ENCODE peak calls at places on chromosomes 12 and 14, in six cellular contexts. J is GM12878, H is HepG2, V is A549, B is upper lobe of left lung, F is K562. I is an unnamed sample.

GRCh38 chr12:19893514-19893913 is 454.2 kb downstream of the AEBP2 start:
- ATAC-seq in J (peak), H (peak), V (peak), B (no peak), F (no peak), I (no peak)

GRCh38 chr14:58755026-58755929 is 117.5 kb downstream of the DACT1 start:
- ATAC-seq in J (peak), H (no peak), V (no peak), B (no peak), F (no peak), I (no peak)

GRCh38 chr14:36215217-36215598 is 38.7 kb upstream of the PTCSC3 start:
- ATAC-seq in J (no peak), H (no peak), V (no peak), B (no peak), F (no peak), I (no peak)

GRCh38 chr14:24332094-24332983 is 2.5 kb downstream of the ADCY4 start:
- ATAC-seq in J (peak), H (peak), V (peak), B (peak), F (peak), I (peak)

GRCh38 chr14:53570411-53571387 is 385.9 kb downstream of the BMP4 start:
- ATAC-seq in J (peak), H (no peak), V (no peak), B (no peak), F (no peak), I (no peak)

GRCh38 chr14:103932791-103933490 is 4.7 kb downstream of the TDRD9 start:
- ATAC-seq in J (no peak), H (no peak), V (no peak), B (no peak), F (no peak), I (no peak)

GRCh38 chr14:91249841-91250616 is 5.5 kb upstream of the GPR68 start:
- ATAC-seq in J (peak), H (peak), V (peak), B (peak), F (peak), I (no peak)

GRCh38 chr14:100526632-100527031 is 60.6 kb downstream of the BEGAIN start:
- ATAC-seq in J (no peak), H (peak), V (no peak), B (peak), F (no peak), I (no peak)

GRCh38 chr14:58401587-58401986 is 5.9 kb downstream of the TOMM20L start:
- ATAC-seq in J (peak), H (peak), V (peak), B (no peak), F (no peak), I (no peak)

GRCh38 chr12:39426636-39427245 is 16.2 kb downstream of the KIF21A start:
- ATAC-seq in J (no peak), H (peak), V (peak), B (no peak), F (peak), I (no peak)

GRCh38 chr12:14773685-14774073 is 29.6 kb downstream of the WBP11 start:
- ATAC-seq in J (peak), H (peak), V (peak), B (no peak), F (no peak), I (peak)

GRCh38 chr12:131573631-131574396 is 137.1 kb upstream of the SFSWAP start:
- ATAC-seq in J (no peak), H (no peak), V (no peak), B (peak), F (no peak), I (no peak)

GRCh38 chr12:127987199-127987901 is 279.6 kb upstream of the TMEM132C start:
- ATAC-seq in J (no peak), H (no peak), V (no peak), B (no peak), F (no peak), I (no peak)

GRCh38 chr14:72692678-72693077 is 201.2 kb downstream of the DPF3 start:
- ATAC-seq in J (no peak), H (peak), V (peak), B (peak), F (peak), I (no peak)

GRCh38 chr12:51393676-51394545 is 2.7 kb upstream of the GALNT6 start:
- ATAC-seq in J (no peak), H (no peak), V (no peak), B (peak), F (no peak), I (peak)

GRCh38 chr12:108730337-108731104 is 797 bp downstream of the CORO1C start:
- ATAC-seq in J (peak), H (peak), V (peak), B (no peak), F (peak), I (peak)

GRCh38 chr14:23164949-23165348 is 18.5 kb downstream of the SLC7A8 start:
- ATAC-seq in J (no peak), H (no peak), V (no peak), B (no peak), F (no peak), I (no peak)

GRCh38 chr14:61362072-61362750 is 40.8 kb downstream of the PRKCH start:
- ATAC-seq in J (no peak), H (no peak), V (no peak), B (no peak), F (no peak), I (no peak)

GRCh38 chr14:99667821-99668220 is 16.3 kb upstream of the CYP46A1 start:
- ATAC-seq in J (peak), H (no peak), V (no peak), B (no peak), F (peak), I (no peak)

GRCh38 chr14:95157987-95158712 is 821 bp upstream of the DICER1 start:
- ATAC-seq in J (peak), H (peak), V (peak), B (peak), F (peak), I (no peak)

GRCh38 chr12:57139796-57140649 is 7.4 kb downstream of the LRP1-AS start:
- ATAC-seq in J (no peak), H (no peak), V (no peak), B (no peak), F (peak), I (no peak)

DNA sequence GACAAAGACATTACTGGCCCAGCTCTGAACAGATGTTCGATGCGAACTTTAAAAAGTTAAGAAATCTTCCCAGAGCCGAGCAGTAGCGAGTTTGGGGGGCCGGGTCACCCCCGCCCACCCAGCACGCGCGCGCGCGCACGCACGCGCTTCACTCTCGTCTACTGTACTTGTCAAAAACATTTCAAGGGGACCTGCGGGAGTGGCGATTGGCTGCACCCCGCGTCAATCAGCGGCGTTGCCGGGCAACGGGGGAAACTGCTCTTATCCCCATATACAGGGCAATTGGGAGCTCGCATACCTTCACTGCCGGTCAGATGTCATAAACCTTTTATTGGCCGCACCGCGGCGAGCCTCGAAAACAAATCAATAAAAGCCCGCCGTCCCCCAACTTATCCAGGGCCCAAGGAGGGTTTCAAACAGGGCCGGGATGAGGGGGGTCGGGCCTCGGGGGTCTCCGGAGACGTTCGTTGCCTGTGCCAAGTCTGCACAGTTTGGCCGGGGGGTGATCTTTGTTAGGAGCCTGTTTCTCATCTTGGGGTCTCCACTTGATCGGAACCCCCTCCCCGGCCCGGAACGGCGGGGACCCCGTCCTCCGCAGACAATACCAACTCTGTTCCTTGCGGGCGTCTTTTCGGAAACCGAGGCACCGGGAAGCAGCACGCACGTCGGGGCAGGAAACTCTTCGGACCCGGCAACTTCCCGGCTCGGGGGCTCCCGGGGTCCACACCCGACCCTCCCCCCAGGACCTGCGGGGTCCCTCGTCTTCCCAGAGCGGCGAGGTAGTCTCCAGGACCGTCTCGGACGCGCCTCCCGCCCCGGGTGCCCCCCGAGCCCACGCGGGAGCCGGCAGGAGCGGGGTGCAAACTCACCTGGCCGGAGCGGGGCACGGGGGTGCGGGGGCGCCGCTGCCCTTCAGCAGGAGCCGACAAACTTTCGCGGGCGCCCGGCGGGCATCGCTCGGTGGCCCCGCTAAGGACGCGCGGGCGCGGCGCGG is 734 bp downstream of the FOXN3 start:
- ATAC-seq in J (peak), H (peak), V (peak), B (peak), F (peak), I (peak)
- TF ChIP-seq POLR2A in J (peak), H (peak), V (no peak), B (peak), F (no peak), I (no peak)

GRCh38 chr14:77474763-77475162 is 16.9 kb downstream of the AHSA1 start:
- ATAC-seq in J (no peak), H (no peak), V (no peak), B (no peak), F (no peak), I (no peak)

GRCh38 chr14:77478796-77479195 is 19.8 kb downstream of the ISM2 start:
- ATAC-seq in J (peak), H (no peak), V (no peak), B (no peak), F (no peak), I (no peak)

GRCh38 chr14:77478029-77478428 is 20.1 kb downstream of the AHSA1 start:
- ATAC-seq in J (no peak), H (no peak), V (peak), B (no peak), F (no peak), I (no peak)

GRCh38 chr14:77470192-77470870 is 12.4 kb downstream of the AHSA1 start:
- ATAC-seq in J (no peak), H (peak), V (no peak), B (no peak), F (no peak), I (no peak)

GRCh38 chr14:77475432-77476115 is 17.7 kb downstream of the AHSA1 start:
- ATAC-seq in J (no peak), H (no peak), V (no peak), B (peak), F (peak), I (no peak)
- TF ChIP-seq CTCF in J (no peak), H (no peak), V (no peak), B (no peak), F (no peak), I (no peak)

GRCh38 chr14:80325112-80325511 is 113.8 kb upstream of the DIO2 start:
- ATAC-seq in J (no peak), H (no peak), V (no peak), B (no peak), F (no peak), I (no peak)

GRCh38 chr14:80325688-80326087 is 114.4 kb upstream of the DIO2 start:
- ATAC-seq in J (no peak), H (no peak), V (no peak), B (no peak), F (no peak), I (no peak)

GRCh38 chr14:80324649-80325048 is 113.3 kb upstream of the DIO2 start:
- ATAC-seq in J (no peak), H (no peak), V (no peak), B (no peak), F (no peak), I (no peak)

DNA sequence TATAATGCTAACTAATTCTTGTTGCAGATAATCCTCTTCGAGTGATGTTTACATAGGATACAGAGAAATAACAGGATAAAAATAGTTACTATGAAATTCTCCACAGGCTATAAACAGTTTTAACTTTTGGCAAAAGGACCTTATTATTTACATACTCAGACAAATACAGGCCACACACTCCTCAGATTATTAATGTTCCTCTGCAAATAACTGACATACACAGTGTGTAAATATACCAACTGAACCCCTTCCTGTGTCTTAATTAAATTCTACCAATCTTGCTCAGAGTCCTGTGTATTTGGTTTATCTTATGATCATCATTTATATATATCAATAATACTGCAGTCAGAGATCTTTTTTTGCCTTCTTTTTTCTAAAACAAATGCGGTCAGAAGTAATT is 112.0 kb upstream of the DIO2 start:
- ATAC-seq in J (no peak), H (no peak), V (no peak), B (no peak), F (no peak), I (no peak)
- TF ChIP-seq EP300 in J (no peak), H (no peak), V (no peak), B (no peak), F (no peak), I (no peak)

GRCh38 chr14:56807586-56808168 is 2.6 kb downstream of the OTX2 start:
- ATAC-seq in J (no peak), H (no peak), V (no peak), B (no peak), F (no peak), I (no peak)

GRCh38 chr14:56808314-56809201 is 1.7 kb downstream of the OTX2 start:
- ATAC-seq in J (no peak), H (no peak), V (no peak), B (no peak), F (no peak), I (no peak)

GRCh38 chr14:56803816-56804535 is 6.3 kb downstream of the OTX2 start:
- ATAC-seq in J (no peak), H (no peak), V (no peak), B (no peak), F (no peak), I (no peak)

GRCh38 chr14:56805992-56806737 is 4.1 kb downstream of the OTX2 start:
- ATAC-seq in J (no peak), H (no peak), V (no peak), B (no peak), F (no peak), I (no peak)

DNA sequence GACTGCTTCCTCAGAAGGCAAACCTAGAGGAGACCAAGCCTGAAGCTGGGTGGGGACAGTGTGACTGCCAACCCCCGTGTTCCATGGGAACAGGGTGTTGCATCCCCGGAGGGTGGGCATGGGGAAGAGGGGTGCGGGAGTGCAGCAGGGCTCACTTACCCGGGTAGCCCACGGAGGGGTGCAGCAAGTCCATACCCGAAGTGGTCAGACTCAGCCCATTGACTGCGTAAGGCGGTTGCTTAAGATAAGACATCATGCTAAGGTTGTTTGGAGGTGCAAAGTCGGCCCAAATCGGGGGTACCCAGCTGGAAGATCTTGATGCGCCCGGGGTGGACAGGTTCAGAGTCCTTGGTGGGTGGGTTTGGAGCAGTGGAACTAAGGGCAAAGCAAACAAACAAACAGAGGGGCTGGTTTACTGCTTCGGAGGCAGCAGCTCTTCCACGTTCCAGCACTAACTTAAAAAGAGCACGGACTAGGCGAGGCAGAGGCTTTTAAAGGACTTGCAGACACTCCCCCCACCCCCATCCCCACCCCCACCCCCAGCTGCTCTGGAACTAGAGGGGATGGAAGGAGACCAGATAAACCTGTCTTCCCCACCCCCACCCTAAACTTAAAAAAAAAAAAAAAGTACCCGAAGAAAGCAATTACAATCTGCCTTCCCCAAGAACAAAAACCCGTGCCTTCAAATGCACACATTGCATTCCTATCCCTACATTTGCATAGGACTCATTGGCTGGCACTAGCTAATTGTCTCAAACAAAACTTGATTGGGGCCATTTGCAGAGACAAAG is 4.9 kb downstream of the OTX2 start:
- ATAC-seq in J (no peak), H (no peak), V (no peak), B (no peak), F (no peak), I (no peak)
- TF ChIP-seq POLR2A in J (no peak), H (no peak), V (no peak), B (no peak), F (no peak), I (no peak)

GRCh38 chr12:6644903-6645302 is 2.3 kb downstream of the ACRBP start:
- ATAC-seq in J (no peak), H (peak), V (no peak), B (no peak), F (peak), I (no peak)
- TF ChIP-seq CTCF in J (peak), H (peak), V (no peak), B (no peak), F (peak), I (no peak)